ENCODE peak calls at places on chromosomes 5 and 9, in five cellular contexts. J is right lobe of liver, S is skeletal muscle cell, D is astrocyte of the cerebellum, B is cardiac fibroblast. Z is an unnamed sample.

GRCh38 chr9:116482740-116483139 is 204.4 kb upstream of the TRIM32 start:
- DNase-seq in J (no peak), S (no peak), D (peak), B (peak), Z (no peak)

GRCh38 chr5:148687427-148687826 is 33.1 kb upstream of the HTR4 start:
- DNase-seq in J (no peak), S (no peak), D (no peak), B (peak), Z (no peak)

GRCh38 chr5:52491071-52491828 is 296.5 kb upstream of the ITGA1 start:
- DNase-seq in J (no peak), S (no peak), D (no peak), B (no peak), Z (no peak)

GRCh38 chr5:91127682-91128081 is 255.4 kb downstream of the ARRDC3 start:
- DNase-seq in J (no peak), S (no peak), D (no peak), B (no peak), Z (no peak)

GRCh38 chr5:27020965-27021364 is 17.4 kb downstream of the CDH9 start:
- DNase-seq in J (no peak), S (no peak), D (peak), B (peak), Z (no peak)

GRCh38 chr9:137301086-137301947 is 754 bp downstream of the NRARP start:
- DNase-seq in J (peak), S (no peak), D (no peak), B (peak), Z (no peak)

GRCh38 chr9:17322882-17323864 is 188.3 kb downstream of the CNTLN start:
- DNase-seq in J (no peak), S (no peak), D (no peak), B (no peak), Z (no peak)

GRCh38 chr5:167964529-167964928 is 326.9 kb upstream of the WWC1 start:
- DNase-seq in J (no peak), S (no peak), D (no peak), B (no peak), Z (no peak)

GRCh38 chr9:78371981-78372380 is 75.1 kb downstream of the PSAT1 start:
- DNase-seq in J (no peak), S (no peak), D (no peak), B (no peak), Z (no peak)

GRCh38 chr9:6829027-6829426 is 71.3 kb downstream of the KDM4C start:
- DNase-seq in J (no peak), S (no peak), D (no peak), B (no peak), Z (no peak)

GRCh38 chr9:125380406-125380805 is 118.8 kb downstream of the GAPVD1 start:
- DNase-seq in J (no peak), S (no peak), D (no peak), B (no peak), Z (no peak)

GRCh38 chr9:9754186-9754585 is 858.6 kb downstream of the PTPRD start:
- DNase-seq in J (no peak), S (no peak), D (no peak), B (no peak), Z (no peak)

GRCh38 chr5:135477594-135477993 is 25.4 kb upstream of the TIFAB start:
- DNase-seq in J (no peak), S (no peak), D (no peak), B (no peak), Z (no peak)

GRCh38 chr9:93667006-93667405 is 90.6 kb downstream of the PHF2 start:
- DNase-seq in J (peak), S (no peak), D (no peak), B (no peak), Z (no peak)

GRCh38 chr5:100824635-100825034 is 78.4 kb downstream of the ST8SIA4 start:
- DNase-seq in J (no peak), S (no peak), D (no peak), B (no peak), Z (no peak)
- H3K4me3 ChIP-seq in J (no peak), S (no peak), D (no peak), B (no peak), Z (no peak)

GRCh38 chr9:128902351-128903078 is 18.3 kb upstream of the PHYHD1 start:
- DNase-seq in J (no peak), S (no peak), D (no peak), B (no peak), Z (no peak)
- H3K4me3 ChIP-seq in J (no peak), S (no peak), D (no peak), B (no peak), Z (no peak)

GRCh38 chr9:130265431-130266235 is at the start of gene HMCN2:
- DNase-seq in J (peak), S (no peak), D (no peak), B (peak), Z (no peak)
- H3K4me3 ChIP-seq in J (peak), S (no peak), D (no peak), B (no peak), Z (no peak)

DNA sequence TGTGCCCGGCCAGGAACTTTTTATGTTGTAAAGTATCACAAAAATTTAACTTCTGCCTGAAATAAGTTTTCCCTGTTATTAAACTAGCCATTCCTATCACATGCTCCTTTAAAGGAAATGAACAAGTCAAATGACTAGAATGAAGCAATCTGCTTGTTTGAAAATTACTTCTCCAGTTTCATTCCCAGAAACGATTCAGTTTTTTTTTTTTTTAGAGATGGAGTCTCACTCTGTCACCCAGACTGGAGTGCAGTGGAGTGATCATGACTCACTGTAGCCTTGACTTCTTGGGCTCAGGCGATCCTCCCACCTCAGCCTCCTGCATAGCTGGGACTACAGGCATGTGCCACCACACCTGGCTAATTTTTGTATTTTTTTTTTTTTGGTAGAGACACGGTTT is 13.3 kb upstream of the GNG10 start:
- DNase-seq in J (peak), S (no peak), D (no peak), B (peak), Z (no peak)
- H3K4me3 ChIP-seq in J (no peak), S (no peak), D (no peak), B (no peak), Z (no peak)

DNA sequence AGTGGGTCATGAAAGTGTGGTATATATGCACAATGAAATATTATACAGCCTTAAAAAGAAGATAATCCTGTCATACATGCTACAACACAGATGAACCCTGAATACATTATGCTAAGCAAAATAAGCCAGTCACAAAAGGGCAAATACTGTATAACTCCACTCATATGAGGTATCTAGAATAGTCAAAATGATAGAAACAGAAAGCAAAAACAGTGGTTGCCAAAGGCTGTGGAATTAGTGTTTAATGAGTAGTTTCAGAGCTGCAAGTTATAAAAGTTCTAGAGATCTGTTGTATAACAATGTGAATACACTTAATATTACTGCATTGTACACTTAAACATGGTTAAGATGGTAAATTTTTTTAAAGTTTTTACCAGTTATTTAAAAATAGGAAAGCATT is 135.0 kb downstream of the OXCT1 start:
- DNase-seq in J (no peak), S (no peak), D (no peak), B (no peak), Z (no peak)
- H3K4me3 ChIP-seq in J (no peak), S (no peak), D (no peak), B (no peak), Z (no peak)

DNA sequence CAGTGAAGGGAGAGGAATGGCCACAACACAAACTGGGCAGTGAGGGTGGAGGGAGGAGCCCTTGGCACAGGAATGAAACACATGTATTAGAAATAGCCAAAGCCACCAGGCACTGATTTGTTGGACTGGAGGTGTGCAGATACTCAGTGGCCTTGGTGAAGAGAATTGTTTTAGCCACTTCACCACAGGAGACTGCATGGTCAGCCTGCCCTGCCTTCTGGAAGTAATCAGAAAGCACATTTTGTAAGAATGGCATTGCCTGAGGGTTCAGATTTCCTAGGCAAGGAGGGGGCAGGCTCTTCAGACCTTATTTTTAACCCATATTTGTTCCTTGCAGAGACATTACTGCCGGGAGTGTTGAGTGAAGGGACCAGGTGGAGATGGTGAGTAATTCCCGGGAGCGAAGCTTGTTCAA is 2.2 kb downstream of the SGCD start:
- DNase-seq in J (no peak), S (peak), D (no peak), B (no peak), Z (no peak)
- H3K4me3 ChIP-seq in J (no peak), S (peak), D (no peak), B (no peak), Z (peak)

GRCh38 chr9:108188482-108188881 is 667.3 kb downstream of the ACTL7B start:
- DNase-seq in J (no peak), S (no peak), D (no peak), B (no peak), Z (no peak)

GRCh38 chr9:108191065-108191464 is 664.7 kb downstream of the ACTL7B start:
- DNase-seq in J (no peak), S (no peak), D (no peak), B (no peak), Z (no peak)

GRCh38 chr9:108196332-108196731 is 659.5 kb downstream of the ACTL7B start:
- DNase-seq in J (no peak), S (no peak), D (no peak), B (no peak), Z (no peak)

GRCh38 chr9:108197888-108198287 is 657.9 kb downstream of the ACTL7B start:
- DNase-seq in J (no peak), S (no peak), D (no peak), B (no peak), Z (no peak)

GRCh38 chr9:108194154-108194553 is 661.6 kb downstream of the ACTL7B start:
- DNase-seq in J (no peak), S (no peak), D (no peak), B (no peak), Z (no peak)
- H3K4me3 ChIP-seq in J (no peak), S (no peak), D (no peak), B (no peak), Z (no peak)

GRCh38 chr9:37353791-37354190 is 68.7 kb upstream of the GRHPR start:
- DNase-seq in J (no peak), S (no peak), D (no peak), B (no peak), Z (no peak)
- H3K4me3 ChIP-seq in J (no peak), S (no peak), D (no peak), B (no peak), Z (no peak)

GRCh38 chr5:54758038-54758437 is 227.4 kb downstream of the ESM1 start:
- DNase-seq in J (no peak), S (peak), D (no peak), B (peak), Z (peak)

GRCh38 chr5:54756796-54757402 is 228.5 kb downstream of the ESM1 start:
- DNase-seq in J (no peak), S (peak), D (no peak), B (no peak), Z (no peak)

GRCh38 chr5:54757541-54757940 is 227.9 kb downstream of the ESM1 start:
- DNase-seq in J (no peak), S (no peak), D (no peak), B (no peak), Z (no peak)

GRCh38 chr5:54761213-54761701 is 224.1 kb downstream of the ESM1 start:
- DNase-seq in J (no peak), S (peak), D (peak), B (peak), Z (peak)

DNA sequence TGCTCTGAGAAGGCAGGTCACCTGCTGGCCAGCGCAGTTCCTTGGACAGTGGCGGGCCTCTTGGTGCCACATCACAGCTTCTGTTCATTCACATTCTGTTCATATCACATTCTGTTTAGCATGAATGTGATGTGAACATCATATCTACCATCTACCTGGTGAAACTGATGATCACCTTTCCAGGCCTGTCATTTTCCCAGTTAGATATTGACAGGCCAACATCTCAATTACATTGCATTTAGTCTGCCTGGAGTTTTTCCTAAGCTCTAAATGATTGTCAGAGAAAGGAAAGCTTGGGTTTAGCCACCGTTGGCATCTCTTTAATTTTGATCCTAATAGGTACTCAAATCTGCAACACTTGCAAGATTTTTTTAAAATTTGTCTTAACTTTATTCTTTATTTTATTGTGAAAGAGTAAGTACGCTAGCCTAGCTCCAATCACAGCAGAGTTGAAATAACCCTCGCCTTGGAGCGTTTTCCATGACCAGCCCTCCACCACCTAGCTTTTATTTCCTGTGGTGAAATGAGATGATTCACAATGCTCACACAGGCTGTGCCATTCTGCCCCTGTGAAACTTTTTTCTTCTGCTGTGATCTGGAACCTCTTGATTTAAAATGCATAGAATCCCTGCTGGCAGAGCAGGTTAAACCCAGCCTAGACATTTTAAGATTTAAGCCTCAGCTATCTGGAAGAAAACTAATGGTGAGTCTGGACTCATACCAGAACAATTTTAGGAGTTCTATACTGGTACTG is 225.0 kb downstream of the ESM1 start:
- DNase-seq in J (no peak), S (peak), D (no peak), B (peak), Z (peak)
- H3K4me3 ChIP-seq in J (no peak), S (no peak), D (no peak), B (no peak), Z (no peak)

GRCh38 chr5:150303660-150304411 is 1.1 kb upstream of the ARSI start:
- DNase-seq in J (no peak), S (no peak), D (no peak), B (peak), Z (no peak)
- H3K4me3 ChIP-seq in J (no peak), S (no peak), D (no peak), B (no peak), Z (no peak)